ENCODE peak calls at places on chromosomes 5 and 9, in five cellular contexts. A, T, S, Z and K are unnamed samples. For H3K27me3, the result is how much of the 10 kb centered on the place peaks cover.

GRCh38 chr5:64229163-64229774 is 63.6 kb downstream of the RNF180 start:
- DNase-seq in A (no peak), T (no peak), S (no peak), Z (no peak), K (no peak)

GRCh38 chr5:173554989-173555705 is 61.3 kb downstream of the BOD1 start:
- DNase-seq in A (no peak), T (no peak), S (no peak), Z (no peak), K (peak)

GRCh38 chr5:37738057-37738691 is 101.7 kb downstream of the GDNF start:
- DNase-seq in A (no peak), T (no peak), S (no peak), Z (no peak), K (no peak)

GRCh38 chr5:157816682-157817268 is 42.2 kb downstream of the CLINT1 start:
- DNase-seq in A (no peak), T (no peak), S (no peak), Z (no peak), K (no peak)

GRCh38 chr5:448061-448765 is 5.2 kb downstream of the EXOC3 start:
- DNase-seq in A (peak), T (peak), S (peak), Z (peak), K (no peak)

GRCh38 chr9:76891874-76892273 is 14.0 kb downstream of the PRUNE2 start:
- DNase-seq in A (no peak), T (no peak), S (no peak), Z (no peak), K (no peak)

GRCh38 chr9:87099383-87099782 is 152.1 kb upstream of the GAS1 start:
- DNase-seq in A (no peak), T (no peak), S (no peak), Z (no peak), K (no peak)

GRCh38 chr5:16617272-16617973 is 626 bp upstream of the RETREG1 start:
- DNase-seq in A (no peak), T (no peak), S (peak), Z (no peak), K (no peak)

GRCh38 chr9:93869863-93870262 is 85.3 kb downstream of the BARX1 start:
- DNase-seq in A (no peak), T (no peak), S (peak), Z (no peak), K (no peak)

GRCh38 chr5:44695259-44695658 is 113.5 kb upstream of the MRPS30 start:
- DNase-seq in A (no peak), T (no peak), S (no peak), Z (no peak), K (no peak)

GRCh38 chr5:44697025-44697424 is 111.7 kb upstream of the MRPS30 start:
- DNase-seq in A (no peak), T (no peak), S (peak), Z (no peak), K (no peak)

DNA sequence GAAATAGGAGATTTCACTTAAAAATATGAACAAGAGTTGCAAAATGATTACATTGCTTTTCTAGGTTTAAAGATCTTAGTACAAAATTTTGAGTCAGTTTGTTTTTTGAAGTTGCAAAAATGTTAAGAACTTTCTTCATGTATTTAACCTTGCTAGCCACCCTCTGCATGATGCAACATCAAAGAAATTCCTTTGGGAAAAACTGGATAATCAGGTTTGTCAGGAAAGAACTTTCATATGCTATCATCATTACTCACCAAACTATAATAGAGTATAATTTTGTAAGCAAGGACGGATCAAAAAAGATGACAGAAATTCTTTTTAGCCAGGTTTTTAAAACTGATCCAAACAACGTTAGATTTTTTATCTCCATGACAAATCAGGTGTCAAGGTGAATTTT is 116.9 kb upstream of the MRPS30 start:
- DNase-seq in A (peak), T (no peak), S (no peak), Z (no peak), K (no peak)
- H3K4me3 ChIP-seq in A (no peak), T (no peak), S (no peak), Z (no peak), K (no peak)

DNA sequence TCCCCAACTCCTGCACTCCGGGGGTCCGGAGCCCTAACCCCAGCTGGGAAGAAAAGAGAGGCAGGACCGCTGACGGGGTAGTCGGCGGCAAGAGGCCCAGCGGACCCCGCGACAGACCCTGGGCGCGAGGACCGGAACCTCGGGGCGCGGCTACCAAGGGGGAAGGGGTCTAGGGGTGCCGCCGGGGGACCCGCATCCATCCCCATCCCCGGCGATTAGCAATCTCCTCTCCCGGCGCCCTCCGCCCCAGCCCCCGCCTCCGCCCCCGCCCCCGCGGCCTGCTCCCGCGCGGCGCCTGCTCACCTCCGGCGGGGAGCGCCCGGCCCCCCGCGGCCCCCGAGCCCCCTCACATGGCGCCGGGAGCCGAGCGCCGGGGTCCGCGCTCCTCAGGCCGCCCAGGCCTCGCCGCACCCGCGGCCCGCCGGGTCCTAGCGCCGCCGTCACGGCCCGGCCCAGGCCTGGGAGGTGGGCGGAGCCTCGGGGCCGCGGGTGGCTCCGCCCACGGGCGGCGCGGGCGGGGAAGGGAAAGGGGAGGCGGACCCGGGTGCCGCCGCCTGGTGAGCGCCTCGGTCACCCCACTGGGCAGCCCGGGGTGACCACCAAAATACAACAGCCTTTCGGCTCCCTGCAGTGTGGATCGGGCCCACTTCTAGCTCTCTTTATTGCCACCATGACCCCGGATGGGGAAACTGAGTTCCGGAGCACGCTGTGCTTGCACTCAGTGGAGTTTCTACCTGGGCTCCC is at the start of gene ST6GALNAC6:
- DNase-seq in A (peak), T (peak), S (peak), Z (peak), K (no peak)
- H3K27me3 ChIP-seq in A (under half), T (under half), S (under half), Z (under half), K (under half)

GRCh38 chr5:140181002-140181483 is 6.1 kb downstream of the CYSTM1 start:
- DNase-seq in A (no peak), T (peak), S (no peak), Z (no peak), K (no peak)
- H3K4me3 ChIP-seq in A (no peak), T (peak), S (no peak), Z (no peak), K (no peak)

DNA sequence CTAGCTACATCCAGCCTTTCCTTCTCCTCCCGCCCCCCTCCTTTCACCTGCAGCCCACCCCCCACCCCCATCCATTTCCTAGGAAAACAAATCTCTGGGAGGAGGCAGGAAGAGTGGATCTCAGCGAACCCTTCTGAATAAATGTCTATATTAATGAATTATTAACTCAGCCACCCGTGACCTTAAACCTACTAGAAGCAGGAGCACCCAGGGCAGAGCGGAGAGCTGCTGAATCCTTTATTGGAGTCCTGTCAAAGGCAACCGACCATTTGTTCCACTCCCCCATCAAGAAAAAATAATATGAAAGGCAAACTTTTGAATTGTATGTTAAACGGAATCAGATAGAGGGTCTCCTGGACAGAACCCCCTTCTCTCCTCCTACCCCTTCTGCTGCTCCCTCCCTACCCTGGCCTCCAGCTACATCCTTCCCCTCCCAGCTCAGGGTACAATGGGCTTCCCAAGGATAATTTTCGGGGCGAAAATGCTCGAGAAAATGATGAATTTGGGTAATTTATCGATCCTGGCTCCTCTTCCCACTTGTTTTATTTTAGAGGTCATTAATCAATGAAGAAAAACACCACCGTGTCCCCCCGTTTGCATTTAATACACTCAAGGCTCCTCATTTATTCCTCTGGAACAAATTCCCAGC is 3.3 kb upstream of the PRDM6 start:
- DNase-seq in A (no peak), T (no peak), S (peak), Z (no peak), K (no peak)
- H3K27me3 ChIP-seq in A (under half), T (under half), S (half or more), Z (half or more), K (half or more)

DNA sequence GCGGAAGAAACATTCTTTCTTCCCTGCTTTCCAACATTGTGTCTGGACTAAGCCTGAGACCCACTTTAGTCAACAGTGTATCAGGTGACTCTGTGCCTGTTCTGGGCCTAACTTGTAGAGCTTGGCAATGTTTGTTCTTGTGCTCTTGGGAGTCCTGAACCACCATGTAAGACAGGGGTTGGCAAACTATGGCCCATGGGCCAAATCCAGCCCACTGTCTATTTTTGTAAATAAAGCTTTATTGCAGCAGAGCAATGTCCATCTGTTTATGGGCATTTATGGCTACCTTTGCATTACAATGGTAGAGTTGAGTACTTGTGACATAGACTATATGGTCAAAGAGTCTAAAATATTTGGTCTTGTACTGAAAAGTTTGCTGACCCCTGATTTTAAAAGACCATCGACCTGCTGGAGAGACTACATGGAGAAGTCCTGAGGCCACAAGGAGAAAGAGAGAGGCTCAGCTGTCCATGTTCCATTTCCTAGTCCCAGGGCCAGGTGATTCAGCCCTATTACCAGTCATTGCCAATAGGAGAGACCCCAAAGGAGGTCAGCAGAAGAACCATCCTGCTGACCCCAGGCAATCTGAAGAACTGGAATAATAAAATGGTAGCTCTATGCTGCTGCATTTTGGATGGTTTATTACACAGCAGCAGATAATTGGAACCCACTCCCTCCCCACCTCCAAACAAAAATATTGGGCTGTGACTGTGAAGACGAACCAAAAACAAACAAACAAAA is 211.3 kb downstream of the AUH start:
- DNase-seq in A (no peak), T (no peak), S (no peak), Z (no peak), K (no peak)
- H3K4me3 ChIP-seq in A (no peak), T (no peak), S (no peak), Z (no peak), K (no peak)

DNA sequence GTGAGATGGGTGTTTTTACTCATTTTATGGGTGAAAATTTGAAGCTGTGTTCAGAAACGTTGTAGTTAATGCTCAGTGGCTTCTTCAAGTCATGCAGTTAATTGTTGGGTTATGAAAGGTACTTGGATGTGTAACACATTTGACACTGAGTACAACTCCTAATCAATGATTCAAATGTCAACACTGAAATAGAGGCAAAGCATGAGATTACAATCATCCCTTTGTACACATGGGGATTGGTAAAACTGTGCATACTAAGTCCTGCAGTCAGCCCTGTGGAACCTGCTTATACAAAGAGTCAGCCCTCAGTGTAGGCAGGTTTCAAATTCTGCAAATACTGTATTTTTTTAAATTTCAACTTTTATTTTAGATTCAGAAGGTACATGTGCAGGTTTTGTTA is 3.3 kb downstream of the ABLIM3 start:
- DNase-seq in A (no peak), T (no peak), S (no peak), Z (no peak), K (no peak)
- H3K27me3 ChIP-seq in A (under half), T (under half), S (under half), Z (under half), K (under half)